ENCODE peak calls at places on chromosomes 13 and 19, in four cellular contexts. N is osteoblast; C is head of caudate nucleus; V is activated CD4-positive, alpha-beta T cell treated with anti-CD3 and anti-CD28 coated beads for 24 hours. D is an unnamed sample.

GRCh38 chr13:77291779-77292178 is 35.1 kb downstream of the MYCBP2 start:
- DNase-seq in C (no peak), V (no peak), N (no peak), D (no peak)

GRCh38 chr19:7632340-7633203 is 947 bp downstream of the PCP2 start:
- DNase-seq in N (peak; percentile 79), V (no peak), C (no peak), D (no peak)

GRCh38 chr19:55537741-55538111 is 793 bp upstream of the SBK2 start:
- DNase-seq in V (no peak), N (peak; percentile 93), C (no peak), D (no peak)

GRCh38 chr13:73966331-73966730 is 167.9 kb downstream of the KLF12 start:
- DNase-seq in N (no peak), V (no peak), C (no peak), D (no peak)

GRCh38 chr19:47072323-47072722 is 23.9 kb upstream of the TMEM160 start:
- DNase-seq in N (no peak), V (no peak), C (no peak), D (no peak)

GRCh38 chr13:108257238-108257637 is 12.3 kb upstream of the TNFSF13B start:
- DNase-seq in V (no peak), N (no peak), C (no peak), D (no peak)

GRCh38 chr13:49627831-49628652 is at the start of gene ARL11:
- DNase-seq in V (peak; percentile 41), N (no peak), C (peak; percentile 64), D (no peak)

GRCh38 chr19:35395762-35396199 is 24.9 kb downstream of the GPR42 start:
- DNase-seq in C (no peak), V (no peak), N (no peak), D (peak; percentile 58)